ENCODE peak calls at places on chromosomes 7 and 10, in seven cellular contexts. Z is neuronal stem cell; H is H7; X is effector memory CD4-positive, alpha-beta T cell; Y is HFF-Myc; F is HAP-1; O is uterus. W is an unnamed sample.

GRCh38 chr7:28700084-28700483 is 258.0 kb downstream of the TRIL start:
- DNase-seq in F (no peak), O (no peak), Z (no peak), X (no peak), H (no peak), Y (no peak), W (no peak)

GRCh38 chr7:100726998-100727761 is 6.2 kb upstream of the ZAN start:
- DNase-seq in H (peak; percentile 5), Y (peak; percentile 44), Z (no peak), F (no peak), X (no peak), O (peak; percentile 48), W (no peak)

GRCh38 chr7:102169651-102170416 is 116.8 kb upstream of the SH2B2 start:
- DNase-seq in Y (no peak), F (peak; percentile 84), H (peak; percentile 48), X (no peak), Z (no peak), O (no peak), W (no peak)

GRCh38 chr10:72764151-72764550 is 72.2 kb downstream of the MCU start:
- DNase-seq in O (no peak), Z (no peak), X (no peak), F (no peak), H (no peak), Y (peak; percentile 71), W (no peak)

GRCh38 chr10:31524458-31524857 is 205.4 kb downstream of the ZEB1 start:
- DNase-seq in H (no peak), Y (no peak), F (no peak), X (no peak), Z (no peak), O (no peak), W (no peak)

GRCh38 chr10:73814896-73815718 is 3.7 kb upstream of the NDST2 start:
- DNase-seq in Z (no peak), Y (no peak), H (peak; percentile 94), O (no peak), X (no peak), F (peak; percentile 16), W (no peak)

GRCh38 chr7:151590071-151590800 is 70.5 kb upstream of the RHEB start:
- DNase-seq in F (no peak), Z (no peak), Y (no peak), O (no peak), H (no peak), X (no peak), W (no peak)

GRCh38 chr10:132498562-132499366 is 38.8 kb upstream of the INPP5A start:
- DNase-seq in X (no peak), F (no peak), Y (no peak), O (peak; percentile 13), Z (no peak), H (no peak), W (no peak)

GRCh38 chr7:44286182-44286617 is 39.2 kb downstream of the CAMK2B start:
- DNase-seq in Y (no peak), H (peak; percentile 81), F (no peak), O (peak; percentile 8), X (no peak), Z (no peak), W (no peak)

GRCh38 chr10:117246997-117247667 is 6.2 kb downstream of the SLC18A2 start:
- DNase-seq in F (no peak), Y (peak; percentile 88), H (no peak), O (no peak), X (no peak), Z (no peak), W (no peak)
- H3K4me3 ChIP-seq in F (no peak overlapping the region), Y (no peak overlapping the region), H (no peak overlapping the region), O (no peak overlapping the region), X (no peak overlapping the region), Z (no peak overlapping the region), W (no peak overlapping the region)

DNA sequence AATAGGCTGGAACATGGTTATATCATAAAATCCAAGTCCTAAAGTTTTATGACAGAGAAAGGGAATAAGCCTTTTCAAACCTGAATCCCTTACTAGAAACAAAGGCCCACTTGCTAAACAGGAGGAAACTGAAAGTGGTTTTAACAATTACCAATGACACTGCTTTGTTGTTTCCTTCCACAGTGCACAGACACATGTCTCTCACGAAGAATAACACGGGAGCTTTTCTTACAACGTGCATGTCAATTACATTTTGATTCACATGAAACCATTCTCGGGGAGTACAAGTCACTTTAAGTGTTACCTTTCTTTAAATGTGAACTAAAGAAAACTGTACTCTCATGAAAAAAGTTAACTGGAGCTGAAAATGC is 1.4 kb downstream of the MRPS33 start:
- DNase-seq in O (no peak), Z (no peak), H (no peak), Y (no peak), F (no peak), X (no peak), W (no peak)
- H3K4me3 ChIP-seq in O (no peak overlapping the region), Z (no peak overlapping the region), H (no peak overlapping the region), Y (peak overlapping the region; percentile 56), F (peak overlapping the region; percentile 68), X (no peak overlapping the region), W (no peak overlapping the region)

DNA sequence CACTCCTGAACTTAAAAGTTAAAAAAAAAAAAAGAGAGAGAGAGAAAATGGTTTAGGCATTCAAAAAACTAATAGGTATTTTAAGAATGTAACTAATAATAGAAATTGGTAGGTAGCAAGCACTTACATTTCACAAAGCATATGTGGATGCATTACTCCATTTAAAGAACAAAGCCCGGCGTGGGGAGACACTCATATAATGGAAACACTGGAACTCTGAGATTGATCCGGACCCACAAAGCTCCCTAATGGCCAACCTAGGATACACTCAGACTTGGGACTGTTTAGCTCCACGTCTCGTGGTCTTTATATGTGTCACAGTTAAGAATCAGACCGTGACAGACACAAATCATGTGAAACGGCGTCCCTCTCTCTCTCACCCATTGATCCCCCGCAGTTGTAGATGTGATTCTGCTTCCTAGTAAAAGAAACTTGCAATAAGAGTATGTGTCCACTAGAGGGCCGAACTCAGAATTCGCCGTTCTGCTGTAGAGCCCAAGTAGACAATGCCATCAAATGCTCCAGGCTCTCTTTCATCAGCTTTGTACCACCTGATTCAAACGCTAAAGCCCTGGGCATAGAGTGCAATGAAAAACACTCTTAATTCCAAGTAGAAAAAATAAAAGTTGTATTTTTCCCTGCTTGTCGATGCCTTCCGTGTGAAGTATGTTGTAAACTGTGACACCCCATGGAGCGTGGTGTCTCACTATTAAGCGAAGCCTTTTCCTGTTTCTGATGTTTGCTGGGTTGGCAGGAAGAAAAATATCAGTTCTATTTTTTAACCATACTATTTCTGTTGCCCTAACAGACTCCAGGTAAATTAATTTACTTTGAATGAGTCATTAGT is 429.0 kb upstream of the MTPN start:
- DNase-seq in Y (peak; percentile 31), F (peak; percentile 84), Z (peak; percentile 70), H (peak; percentile 31), O (peak; percentile 13), X (no peak), W (peak; percentile 33)
- H3K4me3 ChIP-seq in Y (no peak overlapping the region), F (no peak overlapping the region), Z (no peak overlapping the region), H (peak overlapping the region; percentile 5), O (no peak overlapping the region), X (no peak overlapping the region), W (no peak overlapping the region)

GRCh38 chr10:122477436-122477835 is 16.1 kb downstream of the HTRA1 start:
- DNase-seq in Y (no peak), Z (no peak), O (no peak), H (no peak), X (no peak), F (no peak), W (no peak)
- H3K4me3 ChIP-seq in Y (no peak overlapping the region), Z (no peak overlapping the region), O (no peak overlapping the region), H (no peak overlapping the region), X (no peak overlapping the region), F (no peak overlapping the region), W (no peak overlapping the region)

GRCh38 chr10:95831515-95831914 is 75.6 kb downstream of the ENTPD1 start:
- DNase-seq in Z (no peak), X (no peak), H (no peak), O (no peak), F (no peak), Y (no peak), W (no peak)
- H3K4me3 ChIP-seq in Z (no peak overlapping the region), X (no peak overlapping the region), H (no peak overlapping the region), O (no peak overlapping the region), F (no peak overlapping the region), Y (no peak overlapping the region), W (no peak overlapping the region)

DNA sequence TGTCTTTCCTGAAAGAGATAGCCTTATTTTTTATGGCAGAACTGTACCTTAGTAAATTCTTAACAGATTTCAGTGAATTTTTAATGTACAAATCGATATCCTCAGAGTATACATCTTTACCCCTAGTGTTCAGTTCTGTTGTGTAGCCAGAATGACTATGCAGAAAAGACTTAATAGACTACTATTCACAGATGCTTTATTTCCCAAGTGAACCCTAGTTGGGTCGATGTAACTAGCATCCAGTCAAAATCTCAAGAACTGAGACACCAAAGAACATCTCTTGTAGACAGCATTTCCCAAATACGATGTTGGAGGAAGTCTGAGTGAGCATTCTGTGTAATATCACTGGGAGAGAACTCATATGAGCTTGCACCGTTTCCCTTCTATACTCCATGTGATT is 1.5 kb downstream of the AKR1C3 start:
- DNase-seq in Z (no peak), X (no peak), O (no peak), Y (no peak), H (no peak), F (no peak), W (no peak)
- H3K4me3 ChIP-seq in Z (no peak overlapping the region), X (no peak overlapping the region), O (no peak overlapping the region), Y (no peak overlapping the region), H (no peak overlapping the region), F (no peak overlapping the region), W (no peak overlapping the region)

DNA sequence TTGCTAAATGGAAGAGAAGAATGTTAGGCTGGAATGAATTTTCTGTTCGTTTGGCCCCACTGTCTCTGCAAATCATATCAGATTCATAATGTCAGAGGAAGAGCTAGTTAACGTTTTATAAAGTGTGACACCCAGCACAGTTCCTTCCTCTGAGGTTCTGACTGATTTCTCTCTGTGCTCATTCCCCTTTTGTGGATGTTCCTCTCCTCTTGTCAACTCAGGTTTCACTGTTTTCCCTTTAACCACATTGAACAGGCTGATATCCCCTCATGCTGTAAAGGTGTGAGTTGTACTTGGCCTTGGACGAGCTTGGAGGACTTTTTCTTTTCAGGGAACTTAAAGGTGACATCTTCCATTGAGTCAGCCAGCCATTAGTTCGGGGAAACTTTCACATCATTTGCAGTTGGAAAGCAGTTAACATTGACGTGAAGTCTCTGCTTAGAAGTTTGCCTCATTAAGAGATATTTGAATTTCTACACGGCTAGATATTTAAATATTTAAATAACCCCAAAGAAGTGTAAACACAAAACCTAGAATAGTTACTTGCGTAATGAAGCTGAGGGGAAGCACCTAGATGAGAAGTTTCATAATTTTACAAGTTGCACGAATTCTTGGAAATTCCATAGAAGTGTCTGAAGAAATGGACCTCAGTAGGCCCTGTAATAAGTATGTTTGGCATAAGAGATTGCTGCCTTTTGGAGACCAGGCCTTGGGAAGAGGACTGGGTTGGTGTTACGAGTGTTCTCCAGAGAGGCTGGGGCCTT is 101.5 kb upstream of the EGR2 start:
- DNase-seq in Y (no peak), H (no peak), X (no peak), Z (no peak), O (no peak), F (no peak), W (no peak)
- H3K4me3 ChIP-seq in Y (no peak overlapping the region), H (no peak overlapping the region), X (no peak overlapping the region), Z (no peak overlapping the region), O (no peak overlapping the region), F (no peak overlapping the region), W (no peak overlapping the region)